ENCODE peak calls at places on chromosome 9, in seven cellular contexts. C, N, S, L, Q, G and Z are unnamed samples.
A peak's percentile ranks its signal among the peaks of the same experiment; 100 is the strongest.

GRCh38 chr9:26955222-26955903 is 849 bp upstream of the IFT74 start:
- DNase-seq in Q (no peak), C (no peak), L (no peak), S (no peak), G (no peak), N (no peak), Z (no peak)

GRCh38 chr9:108786756-108787663 is 68.8 kb downstream of the ACTL7B start:
- DNase-seq in L (no peak), N (peak; percentile 53), G (no peak), S (peak; percentile 25), Q (peak; percentile 21), C (no peak), Z (peak; percentile 81)

GRCh38 chr9:27154923-27155322 is 45.9 kb downstream of the TEK start:
- DNase-seq in G (no peak), C (no peak), Q (no peak), N (peak; percentile 99), S (peak; percentile 94), L (no peak), Z (no peak)

GRCh38 chr9:109448223-109448622 is 49.9 kb downstream of the PTPN3 start:
- DNase-seq in S (peak; percentile 56), L (no peak), Q (no peak), G (no peak), N (peak; percentile 56), C (no peak), Z (no peak)

GRCh38 chr9:133876144-133876543 is 116.0 kb downstream of the VAV2 start:
- DNase-seq in L (no peak), S (no peak), G (peak; percentile 76), C (no peak), N (no peak), Q (no peak), Z (peak; percentile 55)

GRCh38 chr9:110161940-110162339 is 46.0 kb downstream of the C9orf152 start:
- DNase-seq in Q (no peak), C (no peak), G (no peak), N (no peak), L (no peak), S (no peak), Z (no peak)

GRCh38 chr9:9108641-9109040 is 1309.1 kb upstream of the DMAC1 start:
- DNase-seq in G (peak; percentile 62), N (no peak), L (no peak), Q (no peak), C (no peak), S (no peak), Z (no peak)

GRCh38 chr9:133050142-133050541 is 11.6 kb upstream of the CEL start:
- DNase-seq in S (peak; percentile 14), L (no peak), N (peak; percentile 19), G (no peak), C (no peak), Q (no peak), Z (no peak)

GRCh38 chr9:69218166-69218565 is 44.1 kb downstream of the TJP2 start:
- DNase-seq in N (no peak), S (no peak), L (no peak), Q (no peak), C (no peak), G (no peak), Z (no peak)

GRCh38 chr9:133522073-133522910 is 2.5 kb downstream of the MYMK start:
- DNase-seq in S (no peak), N (no peak), G (no peak), C (no peak), L (no peak), Q (no peak), Z (no peak)

GRCh38 chr9:79812507-79813261 is 240.9 kb downstream of the TLE4 start:
- DNase-seq in Q (no peak), G (peak; percentile 15), L (no peak), C (peak; percentile 51), S (no peak), N (peak; percentile 76), Z (no peak)

GRCh38 chr9:25017779-25018178 is 472.1 kb upstream of the IZUMO3 start:
- DNase-seq in G (no peak), S (no peak), L (no peak), N (no peak), Q (no peak), C (no peak), Z (no peak)

GRCh38 chr9:83271665-83272071 is 208.7 kb upstream of the RASEF start:
- DNase-seq in G (no peak), Q (no peak), S (no peak), L (no peak), N (no peak), C (no peak), Z (no peak)

GRCh38 chr9:8955315-8955714 is 1155.7 kb upstream of the DMAC1 start:
- DNase-seq in L (no peak), S (no peak), C (no peak), Q (no peak), G (peak; percentile 31), N (no peak), Z (no peak)

GRCh38 chr9:133284362-133284761 is 9.4 kb upstream of the ABO start:
- DNase-seq in S (no peak), L (no peak), Q (no peak), C (peak; percentile 28), N (no peak), G (no peak), Z (no peak)

GRCh38 chr9:134640491-134641172 is 971 bp upstream of the COL5A1 start:
- DNase-seq in C (no peak), G (no peak), L (no peak), N (no peak), S (no peak), Q (no peak), Z (no peak)

DNA sequence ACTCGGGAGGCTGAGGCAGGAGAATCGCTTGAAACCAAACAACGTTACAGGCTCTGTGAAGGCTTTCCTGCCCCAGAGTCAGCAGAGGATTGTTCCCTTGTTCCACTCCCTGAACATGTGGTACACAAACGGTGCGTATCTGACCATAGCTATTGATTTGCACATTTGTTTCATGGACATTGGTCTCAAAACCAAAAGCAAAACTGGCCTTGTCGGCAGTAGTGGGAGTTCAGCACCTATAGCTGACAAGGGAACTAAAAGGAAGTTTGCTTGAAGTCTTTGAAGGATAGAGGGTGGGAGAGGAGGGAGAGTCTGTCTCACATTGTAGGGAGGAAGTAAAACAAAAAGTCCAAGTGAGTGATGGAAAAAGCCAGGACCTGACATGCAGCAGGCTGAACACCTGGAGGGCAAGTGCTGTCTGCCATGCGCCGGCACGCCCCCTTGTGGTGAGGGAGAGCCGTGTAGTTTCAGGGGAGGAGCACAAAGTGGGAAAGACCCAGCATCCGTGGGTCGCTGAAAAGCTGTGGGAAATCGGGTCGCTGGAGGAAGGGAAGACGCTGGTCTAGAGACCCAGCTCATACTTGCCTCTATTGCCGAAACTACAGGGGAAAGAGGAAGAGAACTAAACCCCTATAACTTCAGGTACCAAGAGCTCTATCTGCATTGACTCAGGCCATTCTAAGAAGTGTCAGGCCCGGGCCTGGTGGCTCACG is 58.0 kb downstream of the RAD23B start:
- DNase-seq in S (peak; percentile 59), G (peak; percentile 91), L (peak; percentile 70), C (peak; percentile 93), Q (peak; percentile 74), N (peak; percentile 11), Z (peak; percentile 92)
- H3K27ac ChIP-seq in S (no peak overlapping the region), G (peak overlapping the region; percentile 69), L (peak overlapping the region; percentile 18), C (no peak overlapping the region), Q (no peak overlapping the region), N (no peak overlapping the region), Z (no peak overlapping the region)

GRCh38 chr9:136352682-136353081 is 10.9 kb downstream of the DNLZ start:
- DNase-seq in C (no peak), S (no peak), G (no peak), Q (no peak), N (no peak), L (no peak), Z (no peak)

GRCh38 chr9:136353088-136353487 is 10.5 kb downstream of the DNLZ start:
- DNase-seq in N (no peak), S (no peak), G (no peak), Q (no peak), C (no peak), L (no peak), Z (no peak)

GRCh38 chr9:136349546-136349945 is 14.0 kb downstream of the DNLZ start:
- DNase-seq in N (no peak), C (no peak), S (no peak), L (no peak), Q (no peak), G (no peak), Z (no peak)

GRCh38 chr9:136353757-136354488 is 9.6 kb downstream of the DNLZ start:
- DNase-seq in Q (no peak), L (no peak), C (no peak), N (no peak), S (no peak), G (no peak), Z (no peak)

DNA sequence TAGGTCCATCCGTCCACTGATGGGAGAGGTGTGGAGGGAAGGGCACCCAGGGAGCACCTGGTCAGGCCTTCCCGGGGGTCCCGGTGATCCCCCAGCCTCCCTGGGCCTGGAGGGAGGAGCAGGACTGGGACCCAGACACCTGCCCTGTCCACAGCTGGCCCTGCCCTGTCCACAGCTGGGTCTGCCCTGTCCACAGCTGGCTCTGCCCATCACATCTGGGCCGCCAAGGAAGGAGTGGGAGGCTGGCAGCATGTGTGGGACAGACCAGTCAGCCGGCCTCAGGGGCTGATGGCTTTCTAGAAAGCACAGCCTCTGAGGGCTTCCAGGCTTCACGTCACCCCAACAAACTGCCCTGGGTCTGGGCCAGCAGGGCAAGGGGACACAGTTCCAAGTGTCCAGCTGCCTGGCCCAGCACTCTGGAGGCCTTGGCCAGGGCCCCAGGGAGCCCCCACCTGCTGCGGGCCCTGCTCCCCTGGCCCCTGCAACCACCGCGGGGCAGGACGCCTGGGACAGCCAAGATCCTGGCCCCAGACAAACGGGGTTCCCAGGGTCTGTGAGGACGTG is 12.2 kb downstream of the DNLZ start:
- DNase-seq in L (no peak), G (no peak), N (no peak), C (no peak), S (no peak), Q (no peak), Z (no peak)
- H3K27ac ChIP-seq in L (no peak overlapping the region), G (no peak overlapping the region), N (no peak overlapping the region), C (no peak overlapping the region), S (no peak overlapping the region), Q (no peak overlapping the region), Z (no peak overlapping the region)

DNA sequence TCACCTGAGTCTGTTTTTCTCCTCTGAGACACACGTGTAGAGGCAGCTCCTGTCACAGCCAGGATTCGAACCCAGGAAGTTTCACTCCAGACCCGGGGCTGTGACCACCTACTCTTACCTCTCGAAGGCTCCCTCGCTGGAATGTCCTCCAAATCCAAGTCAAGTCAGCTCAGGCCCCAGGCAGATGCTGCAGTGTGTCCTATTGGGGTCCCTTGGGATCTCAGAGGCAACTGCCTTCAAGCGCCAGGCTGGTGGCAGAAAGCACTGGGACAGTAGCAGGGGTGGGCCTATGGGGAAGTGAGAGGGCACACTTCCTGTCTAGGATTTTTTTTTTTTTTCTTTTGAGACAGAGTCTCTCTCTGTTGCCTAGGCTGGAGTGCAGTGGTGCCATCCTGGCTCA is 762 bp upstream of the ST6GALNAC4 start:
- DNase-seq in S (no peak), N (no peak), L (no peak), C (peak; percentile 71), Q (no peak), G (no peak), Z (no peak)
- H3K27ac ChIP-seq in S (no peak overlapping the region), N (no peak overlapping the region), L (no peak overlapping the region), C (peak overlapping the region; percentile 48), Q (peak overlapping the region; percentile 90), G (no peak overlapping the region), Z (no peak overlapping the region)

DNA sequence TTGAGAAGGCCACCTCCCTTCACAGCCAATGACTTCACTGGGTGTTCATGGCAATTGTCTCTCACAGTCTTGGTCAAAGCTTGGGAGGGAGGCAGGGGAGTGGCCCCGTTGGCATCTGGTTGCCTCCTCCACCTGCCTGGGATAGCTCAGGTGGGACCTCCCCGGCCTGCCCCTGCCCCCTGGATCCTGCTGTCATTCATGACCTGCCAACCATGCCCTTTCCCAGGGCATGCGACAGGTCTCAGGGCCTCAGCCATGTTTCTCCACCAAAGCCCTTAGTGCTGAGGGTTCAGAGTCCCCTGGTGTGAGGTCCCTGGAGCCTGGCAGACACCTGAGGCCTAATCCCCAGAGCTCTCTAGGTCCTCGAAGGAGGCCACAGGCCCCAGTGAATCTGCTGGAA is 5.5 kb downstream of the DAB2IP start:
- DNase-seq in N (no peak), L (no peak), S (no peak), Q (no peak), C (no peak), G (no peak), Z (no peak)
- H3K27ac ChIP-seq in N (no peak overlapping the region), L (no peak overlapping the region), S (no peak overlapping the region), Q (no peak overlapping the region), C (no peak overlapping the region), G (no peak overlapping the region), Z (no peak overlapping the region)